ENCODE peak calls at places on chromosomes 16 and 17, in six cellular contexts. N is fibroblast of the aortic adventitia; B is hippocampal formation; P is activated CD4-positive, CD25-positive, alpha-beta regulatory T cell; R is AG09319; A is colonic mucosa. T is an unnamed sample.
A peak's percentile ranks its signal among the peaks of the same experiment; 100 is the strongest.

GRCh38 chr16:162271-162991 is 3.3 kb upstream of the HBM start:
- DNase-seq in N (no peak), B (no peak), P (no peak), R (no peak), A (no peak), T (no peak)

GRCh38 chr17:48294989-48295892 is 134.8 kb downstream of the SKAP1 start:
- DNase-seq in N (peak; percentile 4), B (no peak), P (no peak), R (no peak), A (no peak), T (no peak)

GRCh38 chr17:8747731-8748130 is 3.1 kb upstream of the CCDC42 start:
- DNase-seq in N (no peak), B (no peak), P (no peak), R (no peak), A (no peak), T (no peak)

GRCh38 chr16:81170824-81171223 is 67.7 kb upstream of the BCO1 start:
- DNase-seq in N (no peak), B (no peak), P (no peak), R (no peak), A (no peak), T (no peak)

GRCh38 chr17:19364699-19365498 is 2.4 kb upstream of the B9D1 start:
- DNase-seq in N (no peak), B (no peak), P (no peak), R (no peak), A (no peak), T (no peak)

GRCh38 chr17:19331134-19331533 is 31.4 kb downstream of the B9D1 start:
- DNase-seq in N (peak; percentile 84), B (no peak), P (no peak), R (no peak), A (no peak), T (no peak)

GRCh38 chr17:44536090-44536960 is 21.0 kb upstream of the FZD2 start:
- DNase-seq in N (no peak), B (no peak), P (no peak), R (no peak), A (no peak), T (no peak)

GRCh38 chr17:78132086-78132676 is 1.6 kb downstream of the TMC8 start:
- DNase-seq in N (no peak), B (no peak), P (peak; percentile 59), R (no peak), A (peak; percentile 75), T (peak; percentile 50)

GRCh38 chr17:2050871-2051387 is 4.0 kb upstream of the HIC1 start:
- DNase-seq in N (no peak), B (no peak), P (no peak), R (no peak), A (no peak), T (no peak)

GRCh38 chr17:81420769-81421462 is 25.7 kb downstream of the BAHCC1 start:
- DNase-seq in N (peak; percentile 58), B (peak; percentile 60), P (no peak), R (no peak), A (no peak), T (no peak)

GRCh38 chr16:81923296-81923695 is 88.0 kb downstream of the SDR42E1 start:
- DNase-seq in N (no peak), B (no peak), P (no peak), R (no peak), A (no peak), T (no peak)

GRCh38 chr16:30368122-30368791 is 2.0 kb downstream of the TBC1D10B start:
- DNase-seq in N (peak; percentile 54), B (no peak), P (no peak), R (no peak), A (no peak), T (no peak)

GRCh38 chr16:80804061-80804450 is 342 bp downstream of the CDYL2 start:
- DNase-seq in N (peak; percentile 52), B (no peak), P (peak; percentile 33), R (peak; percentile 22), A (peak; percentile 36), T (peak; percentile 54)

GRCh38 chr16:85514601-85515318 is 98.4 kb upstream of the GSE1 start:
- DNase-seq in N (peak; percentile 95), B (no peak), P (no peak), R (peak; percentile 85), A (peak; percentile 53), T (no peak)

GRCh38 chr17:79562806-79563141 is 48.1 kb downstream of the RBFOX3 start:
- DNase-seq in N (no peak), B (no peak), P (no peak), R (no peak), A (no peak), T (no peak)

GRCh38 chr17:75773808-75774470 is 8.9 kb upstream of the GALK1 start:
- DNase-seq in N (no peak), B (no peak), P (no peak), R (no peak), A (no peak), T (no peak)

GRCh38 chr16:79589495-79590134 is 10.9 kb downstream of the MAF start:
- DNase-seq in N (no peak), B (no peak), P (no peak), R (no peak), A (no peak), T (no peak)

GRCh38 chr17:83203073-83203471 is 123.7 kb downstream of the METRNL start:
- DNase-seq in N (peak; percentile 99), B (no peak), P (no peak), R (peak; percentile 95), A (peak; percentile 37), T (no peak)

GRCh38 chr17:6986676-6987075 is 9.2 kb upstream of the ALOX12 start:
- DNase-seq in N (peak; percentile 9), B (no peak), P (no peak), R (no peak), A (no peak), T (no peak)

GRCh38 chr16:20901441-20902112 is 1.0 kb downstream of the LYRM1 start:
- DNase-seq in N (peak; percentile 64), B (no peak), P (no peak), R (no peak), A (peak; percentile 65), T (no peak)

GRCh38 chr16:76583466-76583865 is 306.3 kb downstream of the CNTNAP4 start:
- DNase-seq in N (peak; percentile 14), B (peak; percentile 50), P (no peak), R (no peak), A (no peak), T (no peak)